ENCODE peak calls at places on chromosomes 11 and 22, in eight cellular contexts. One of them, this sample, is unnamed.

GRCh38 chr11:60840711-60841430 is 1.0 kb upstream of the CCDC86 start:
- DNase-seq in breast epithelium: no peak
- DNase-seq in upper lobe of right lung: no peak
- DNase-seq in stomach: no peak
- DNase-seq in left ventricle myocardium inferior: peak
- DNase-seq in brain microvascular endothelial cell: peak
- DNase-seq in BJ: peak
- DNase-seq in transverse colon: peak
- DNase-seq in this sample: no peak

GRCh38 chr11:112174789-112175595 is at the start of gene BCO2:
- DNase-seq in breast epithelium: peak
- DNase-seq in upper lobe of right lung: peak
- DNase-seq in stomach: peak
- DNase-seq in left ventricle myocardium inferior: peak
- DNase-seq in brain microvascular endothelial cell: peak
- DNase-seq in BJ: peak
- DNase-seq in transverse colon: peak
- DNase-seq in this sample: peak

GRCh38 chr11:21774212-21774611 is 418.7 kb upstream of the ANO5 start:
- DNase-seq in breast epithelium: no peak
- DNase-seq in upper lobe of right lung: no peak
- DNase-seq in stomach: no peak
- DNase-seq in left ventricle myocardium inferior: peak
- DNase-seq in brain microvascular endothelial cell: no peak
- DNase-seq in BJ: no peak
- DNase-seq in transverse colon: no peak
- DNase-seq in this sample: peak

GRCh38 chr11:128587415-128587814 is at the start of gene ETS1:
- DNase-seq in breast epithelium: no peak
- DNase-seq in upper lobe of right lung: no peak
- DNase-seq in stomach: peak
- DNase-seq in left ventricle myocardium inferior: no peak
- DNase-seq in brain microvascular endothelial cell: no peak
- DNase-seq in BJ: no peak
- DNase-seq in transverse colon: no peak
- DNase-seq in this sample: peak

GRCh38 chr11:75506827-75507226 is 18.9 kb downstream of the GDPD5 start:
- DNase-seq in breast epithelium: no peak
- DNase-seq in upper lobe of right lung: no peak
- DNase-seq in stomach: no peak
- DNase-seq in left ventricle myocardium inferior: no peak
- DNase-seq in brain microvascular endothelial cell: no peak
- DNase-seq in BJ: no peak
- DNase-seq in transverse colon: no peak
- DNase-seq in this sample: no peak

GRCh38 chr11:19834761-19835160 is 122.1 kb downstream of the NAV2 start:
- DNase-seq in breast epithelium: no peak
- DNase-seq in upper lobe of right lung: no peak
- DNase-seq in stomach: no peak
- DNase-seq in left ventricle myocardium inferior: no peak
- DNase-seq in brain microvascular endothelial cell: peak
- DNase-seq in BJ: no peak
- DNase-seq in transverse colon: no peak
- DNase-seq in this sample: no peak

GRCh38 chr11:111916768-111917167 is 1.9 kb upstream of the C11orf52 start:
- DNase-seq in breast epithelium: no peak
- DNase-seq in upper lobe of right lung: no peak
- DNase-seq in stomach: no peak
- DNase-seq in left ventricle myocardium inferior: no peak
- DNase-seq in brain microvascular endothelial cell: no peak
- DNase-seq in BJ: no peak
- DNase-seq in transverse colon: no peak
- DNase-seq in this sample: no peak

GRCh38 chr22:31653944-31654343 is 8.1 kb downstream of the PISD start:
- DNase-seq in breast epithelium: no peak
- DNase-seq in upper lobe of right lung: no peak
- DNase-seq in stomach: no peak
- DNase-seq in left ventricle myocardium inferior: no peak
- DNase-seq in brain microvascular endothelial cell: no peak
- DNase-seq in BJ: no peak
- DNase-seq in transverse colon: no peak
- DNase-seq in this sample: no peak

GRCh38 chr11:65718964-65719492 is 1.6 kb downstream of the RNASEH2C start:
- DNase-seq in breast epithelium: no peak
- DNase-seq in upper lobe of right lung: no peak
- DNase-seq in stomach: peak
- DNase-seq in left ventricle myocardium inferior: no peak
- DNase-seq in brain microvascular endothelial cell: no peak
- DNase-seq in BJ: no peak
- DNase-seq in transverse colon: no peak
- DNase-seq in this sample: no peak

GRCh38 chr11:75199412-75199955 is 41.1 kb upstream of the TPBGL start:
- DNase-seq in breast epithelium: no peak
- DNase-seq in upper lobe of right lung: peak
- DNase-seq in stomach: no peak
- DNase-seq in left ventricle myocardium inferior: no peak
- DNase-seq in brain microvascular endothelial cell: no peak
- DNase-seq in BJ: no peak
- DNase-seq in transverse colon: no peak
- DNase-seq in this sample: peak

GRCh38 chr11:5807580-5807979 is 1.1 kb upstream of the OR52N2 start:
- DNase-seq in breast epithelium: no peak
- DNase-seq in upper lobe of right lung: no peak
- DNase-seq in stomach: no peak
- DNase-seq in left ventricle myocardium inferior: no peak
- DNase-seq in brain microvascular endothelial cell: no peak
- DNase-seq in BJ: no peak
- DNase-seq in transverse colon: no peak
- DNase-seq in this sample: peak

GRCh38 chr11:72924568-72925190 is 110.5 kb downstream of the ATG16L2 start:
- DNase-seq in breast epithelium: no peak
- DNase-seq in upper lobe of right lung: no peak
- DNase-seq in stomach: no peak
- DNase-seq in left ventricle myocardium inferior: no peak
- DNase-seq in brain microvascular endothelial cell: peak
- DNase-seq in BJ: no peak
- DNase-seq in transverse colon: no peak
- DNase-seq in this sample: no peak

DNA sequence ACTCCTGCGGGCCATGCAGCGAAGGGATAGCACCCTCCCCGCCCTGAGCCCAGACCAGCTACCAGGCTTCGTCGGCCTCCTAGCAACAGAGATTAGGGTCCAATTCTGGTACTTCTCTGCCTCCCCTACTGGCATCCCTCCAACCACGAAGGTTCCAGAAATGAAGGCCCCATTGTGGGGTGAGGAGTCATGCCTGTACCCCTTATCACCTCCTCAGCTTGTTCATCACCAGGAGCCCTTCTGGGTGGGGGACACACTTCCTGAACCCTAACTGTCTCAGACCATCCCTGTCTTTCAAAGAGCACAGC is 1.8 kb downstream of the PHLDA2 start:
- DNase-seq in breast epithelium: no peak
- DNase-seq in upper lobe of right lung: no peak
- DNase-seq in stomach: no peak
- DNase-seq in left ventricle myocardium inferior: no peak
- DNase-seq in brain microvascular endothelial cell: no peak
- DNase-seq in BJ: no peak
- DNase-seq in transverse colon: no peak
- DNase-seq in this sample: no peak
- H3K4me3 ChIP-seq in breast epithelium: no peak
- H3K4me3 ChIP-seq in upper lobe of right lung: no peak
- H3K4me3 ChIP-seq in stomach: peak
- H3K4me3 ChIP-seq in left ventricle myocardium inferior: no peak
- H3K4me3 ChIP-seq in brain microvascular endothelial cell: peak
- H3K4me3 ChIP-seq in BJ: no peak
- H3K4me3 ChIP-seq in transverse colon: no peak
- H3K4me3 ChIP-seq in this sample: no peak

GRCh38 chr22:26619510-26619909 is 1.7 kb upstream of the CRYBB1 start:
- DNase-seq in breast epithelium: no peak
- DNase-seq in upper lobe of right lung: no peak
- DNase-seq in stomach: no peak
- DNase-seq in left ventricle myocardium inferior: peak
- DNase-seq in brain microvascular endothelial cell: no peak
- DNase-seq in BJ: no peak
- DNase-seq in transverse colon: no peak
- DNase-seq in this sample: no peak
- TF ChIP-seq CTCF in breast epithelium: no peak
- TF ChIP-seq CTCF in upper lobe of right lung: no peak
- TF ChIP-seq CTCF in stomach: no peak
- TF ChIP-seq CTCF in left ventricle myocardium inferior: no peak
- TF ChIP-seq CTCF in brain microvascular endothelial cell: no peak
- TF ChIP-seq CTCF in BJ: no peak
- TF ChIP-seq CTCF in transverse colon: no peak
- TF ChIP-seq CTCF in this sample: no peak

DNA sequence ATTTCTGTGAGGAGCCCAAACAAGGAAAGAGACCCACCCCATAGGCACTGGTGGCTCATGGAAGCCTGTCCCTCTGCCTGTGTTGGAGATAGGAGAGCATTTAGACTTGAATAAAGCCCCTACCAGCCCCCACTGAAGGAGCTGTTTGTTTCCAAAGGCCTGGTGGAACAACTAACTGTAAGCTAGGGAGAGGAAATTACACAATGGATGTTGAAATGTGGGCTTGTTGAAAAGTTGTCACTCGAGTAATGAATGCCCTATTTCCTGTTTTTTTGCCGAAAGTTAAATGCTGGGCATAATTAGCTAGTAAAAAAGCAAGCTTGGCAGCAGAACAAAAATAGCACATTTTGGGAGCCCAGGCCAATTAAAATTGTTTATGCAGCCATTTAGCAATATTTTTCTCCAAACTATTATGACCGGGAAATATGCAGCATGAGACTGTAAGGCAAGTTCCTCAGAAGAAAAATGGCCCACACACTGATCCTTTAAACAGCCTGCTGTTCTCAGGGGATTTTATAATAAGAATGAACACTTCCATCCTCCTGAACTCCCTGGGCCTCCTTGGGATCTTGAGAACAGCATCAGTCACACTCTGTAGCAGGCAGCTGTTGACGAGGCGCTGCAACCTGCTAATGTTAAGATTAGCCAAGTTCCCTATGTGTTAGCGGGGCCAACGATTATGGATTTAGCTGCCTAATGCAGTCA is 38.6 kb upstream of the LMO2 start:
- DNase-seq in breast epithelium: no peak
- DNase-seq in upper lobe of right lung: no peak
- DNase-seq in stomach: no peak
- DNase-seq in left ventricle myocardium inferior: peak
- DNase-seq in brain microvascular endothelial cell: no peak
- DNase-seq in BJ: no peak
- DNase-seq in transverse colon: no peak
- DNase-seq in this sample: peak
- H3K4me3 ChIP-seq in breast epithelium: no peak
- H3K4me3 ChIP-seq in upper lobe of right lung: no peak
- H3K4me3 ChIP-seq in stomach: no peak
- H3K4me3 ChIP-seq in left ventricle myocardium inferior: no peak
- H3K4me3 ChIP-seq in brain microvascular endothelial cell: no peak
- H3K4me3 ChIP-seq in BJ: no peak
- H3K4me3 ChIP-seq in transverse colon: no peak
- H3K4me3 ChIP-seq in this sample: no peak

GRCh38 chr11:46675288-46675851 is 25.0 kb downstream of the ARHGAP1 start:
- DNase-seq in breast epithelium: peak
- DNase-seq in upper lobe of right lung: peak
- DNase-seq in stomach: peak
- DNase-seq in left ventricle myocardium inferior: peak
- DNase-seq in brain microvascular endothelial cell: no peak
- DNase-seq in BJ: peak
- DNase-seq in transverse colon: peak
- DNase-seq in this sample: peak
- TF ChIP-seq CTCF in breast epithelium: peak
- TF ChIP-seq CTCF in upper lobe of right lung: no peak
- TF ChIP-seq CTCF in stomach: no peak
- TF ChIP-seq CTCF in left ventricle myocardium inferior: no peak
- TF ChIP-seq CTCF in brain microvascular endothelial cell: peak
- TF ChIP-seq CTCF in BJ: peak
- TF ChIP-seq CTCF in transverse colon: peak
- TF ChIP-seq CTCF in this sample: no peak

DNA sequence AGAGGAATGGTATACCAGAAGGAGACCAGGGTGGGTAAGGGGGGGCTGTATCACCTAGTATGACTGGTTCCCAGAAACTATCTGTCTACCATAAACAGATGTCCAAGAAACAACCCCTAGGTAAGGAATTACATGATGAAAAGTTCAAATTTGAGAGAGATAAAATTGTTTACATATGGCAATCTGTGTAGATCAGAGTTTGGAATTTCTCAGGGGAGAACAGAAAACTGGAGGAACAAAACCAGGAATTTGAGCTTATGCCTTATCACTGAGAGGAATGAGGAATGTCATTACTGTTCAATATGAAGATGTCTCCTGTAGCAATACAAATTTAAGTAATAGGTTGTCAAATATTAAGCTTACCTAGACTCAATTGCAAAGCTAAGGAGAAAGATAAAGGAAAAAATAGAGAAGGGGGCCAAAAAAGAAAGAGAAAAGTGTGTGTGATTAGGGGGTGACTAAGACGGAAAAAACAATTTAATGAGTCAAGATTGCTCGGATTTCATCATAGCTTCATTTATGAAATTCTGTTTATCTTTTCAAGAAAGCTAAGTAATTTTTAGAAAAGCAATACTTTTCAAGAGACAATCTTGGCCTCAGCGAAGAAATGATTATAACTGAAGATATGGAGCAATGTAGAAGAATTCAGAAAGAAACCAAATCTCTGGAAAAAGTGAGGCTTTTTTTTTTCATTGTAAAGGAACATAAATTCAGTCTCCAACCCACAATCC is 117.8 kb downstream of the APOL5 start:
- DNase-seq in breast epithelium: no peak
- DNase-seq in upper lobe of right lung: no peak
- DNase-seq in stomach: no peak
- DNase-seq in left ventricle myocardium inferior: no peak
- DNase-seq in brain microvascular endothelial cell: no peak
- DNase-seq in BJ: no peak
- DNase-seq in transverse colon: no peak
- DNase-seq in this sample: no peak
- H3K4me3 ChIP-seq in breast epithelium: peak
- H3K4me3 ChIP-seq in upper lobe of right lung: peak
- H3K4me3 ChIP-seq in stomach: peak
- H3K4me3 ChIP-seq in left ventricle myocardium inferior: peak
- H3K4me3 ChIP-seq in brain microvascular endothelial cell: peak
- H3K4me3 ChIP-seq in BJ: peak
- H3K4me3 ChIP-seq in transverse colon: no peak
- H3K4me3 ChIP-seq in this sample: peak

GRCh38 chr11:44566952-44567875 is 1.8 kb downstream of the CD82 start:
- DNase-seq in breast epithelium: no peak
- DNase-seq in upper lobe of right lung: no peak
- DNase-seq in stomach: no peak
- DNase-seq in left ventricle myocardium inferior: no peak
- DNase-seq in brain microvascular endothelial cell: no peak
- DNase-seq in BJ: no peak
- DNase-seq in transverse colon: no peak
- DNase-seq in this sample: peak
- TF ChIP-seq CTCF in breast epithelium: no peak
- TF ChIP-seq CTCF in upper lobe of right lung: no peak
- TF ChIP-seq CTCF in stomach: no peak
- TF ChIP-seq CTCF in left ventricle myocardium inferior: no peak
- TF ChIP-seq CTCF in brain microvascular endothelial cell: peak
- TF ChIP-seq CTCF in BJ: no peak
- TF ChIP-seq CTCF in transverse colon: no peak
- TF ChIP-seq CTCF in this sample: peak

This sample was measured in endodermal cell.